ENCODE peak calls at places on chromosome 1, in four cellular contexts. W, A, P and L are unnamed samples.

GRCh38 chr1:110011527-110012041 is 22.8 kb upstream of the STRIP1 start:
- DNase-seq in A (peak), W (peak), P (no peak), L (no peak)

GRCh38 chr1:155976062-155976912 is 2.1 kb downstream of the ARHGEF2 start:
- DNase-seq in P (no peak), A (peak), W (peak), L (no peak)

GRCh38 chr1:173489149-173489600 is 12.0 kb downstream of the PRDX6 start:
- DNase-seq in A (no peak), W (peak), P (no peak), L (no peak)

GRCh38 chr1:232454487-232454886 is 175.4 kb downstream of the SIPA1L2 start:
- DNase-seq in P (no peak), W (no peak), A (no peak), L (no peak)

GRCh38 chr1:116290085-116290670 is 82.9 kb upstream of the ATP1A1 start:
- DNase-seq in P (no peak), A (no peak), W (peak), L (no peak)

GRCh38 chr1:157993179-157994080 is at the start of gene KIRREL1:
- DNase-seq in W (peak), P (no peak), A (no peak), L (no peak)

GRCh38 chr1:65812065-65812464 is 19.4 kb downstream of the PDE4B start:
- DNase-seq in W (peak), P (no peak), A (no peak), L (peak)

GRCh38 chr1:167148388-167148787 is 54.5 kb downstream of the STYXL2 start:
- DNase-seq in A (no peak), W (no peak), P (no peak), L (no peak)

GRCh38 chr1:180197231-180197630 is 32.8 kb upstream of the LHX4 start:
- DNase-seq in W (no peak), P (no peak), A (no peak), L (no peak)

GRCh38 chr1:180151508-180151907 is 3.2 kb upstream of the QSOX1 start:
- DNase-seq in W (peak), P (no peak), A (no peak), L (peak)

GRCh38 chr1:214549604-214550338 is 1.6 kb downstream of the PTPN14 start:
- DNase-seq in P (no peak), W (peak), A (no peak), L (no peak)

GRCh38 chr1:65681101-65681500 is 111.6 kb upstream of the PDE4B start:
- DNase-seq in A (no peak), W (peak), P (no peak), L (peak)

GRCh38 chr1:182087951-182088350 is 26.4 kb upstream of the ZNF648 start:
- DNase-seq in A (peak), W (no peak), P (no peak), L (no peak)

GRCh38 chr1:40421348-40421693 is 29.0 kb upstream of the ZFP69B start:
- DNase-seq in P (no peak), A (no peak), W (no peak), L (no peak)

GRCh38 chr1:110076789-110077500 is 6.5 kb upstream of the ALX3 start:
- DNase-seq in P (no peak), A (no peak), W (no peak), L (no peak)

GRCh38 chr1:228337031-228337564 is 69.5 kb downstream of the TRIM11 start:
- DNase-seq in A (no peak), P (no peak), W (no peak), L (no peak)

GRCh38 chr1:94636625-94637024 is 95.1 kb upstream of the F3 start:
- DNase-seq in A (no peak), W (peak), P (no peak), L (peak)

GRCh38 chr1:215544566-215544965 is 22.5 kb upstream of the KCTD3 start:
- DNase-seq in W (no peak), A (no peak), P (no peak), L (no peak)

GRCh38 chr1:59290173-59290954 is 6.5 kb upstream of the FGGY start:
- DNase-seq in W (peak), A (no peak), P (no peak), L (no peak)

GRCh38 chr1:203181586-203182376 is 4.7 kb downstream of the CHI3L1 start:
- DNase-seq in P (no peak), A (no peak), W (no peak), L (no peak)

GRCh38 chr1:205064301-205064700 is 20.0 kb downstream of the TMEM81 start:
- DNase-seq in W (no peak), P (no peak), A (no peak), L (no peak)

GRCh38 chr1:6350416-6351088 is 43.0 kb downstream of the ACOT7 start:
- DNase-seq in A (no peak), P (no peak), W (no peak), L (no peak)

GRCh38 chr1:195738971-195739650 is 869.1 kb downstream of the KCNT2 start:
- DNase-seq in P (no peak), W (no peak), A (no peak), L (peak)

GRCh38 chr1:228911225-228911624 is 175.9 kb downstream of the RHOU start:
- DNase-seq in W (no peak), P (no peak), A (no peak), L (no peak)

GRCh38 chr1:8438449-8438848 is 120.5 kb downstream of the SLC45A1 start:
- DNase-seq in W (no peak), A (no peak), P (no peak), L (no peak)

GRCh38 chr1:50348449-50349241 is 74.6 kb downstream of the DMRTA2 start:
- DNase-seq in A (peak), W (peak), P (peak), L (peak)

GRCh38 chr1:180170569-180170968 is 15.9 kb downstream of the QSOX1 start:
- DNase-seq in P (no peak), W (no peak), A (no peak), L (no peak)